ENCODE peak calls at places on chromosomes 5 and 9, in six cellular contexts. F is H1, I is HepG2, L is K562, G is GM12878, C is SK-N-SH. S is an unnamed sample.

GRCh38 chr9:112601646-112602045 is 115.0 kb downstream of the KIAA1958 start:
- DNase-seq in L (no peak), I (no peak), C (no peak), G (no peak), F (no peak), S (peak)

GRCh38 chr9:4116708-4117460 is 183.0 kb downstream of the GLIS3 start:
- DNase-seq in L (no peak), G (no peak), C (no peak), F (no peak), I (no peak), S (no peak)

GRCh38 chr5:10301266-10301665 is 6.4 kb downstream of the CMBL start:
- DNase-seq in I (no peak), F (no peak), C (no peak), G (no peak), L (peak), S (no peak)

GRCh38 chr5:98168862-98169261 is 604.6 kb upstream of the RGMB start:
- DNase-seq in G (no peak), L (no peak), F (no peak), I (no peak), C (no peak), S (no peak)

GRCh38 chr5:44774279-44774880 is 34.4 kb upstream of the MRPS30 start:
- DNase-seq in G (no peak), C (peak), F (no peak), L (peak), I (peak), S (peak)

GRCh38 chr5:98585661-98586310 is 187.7 kb upstream of the RGMB start:
- DNase-seq in G (no peak), I (no peak), L (no peak), F (no peak), C (no peak), S (no peak)

GRCh38 chr5:8188874-8189588 is 320.1 kb downstream of the MTRR start:
- DNase-seq in I (no peak), L (no peak), C (no peak), G (no peak), F (no peak), S (no peak)

GRCh38 chr9:88651682-88652633 is 117.0 kb downstream of the NXNL2 start:
- DNase-seq in I (no peak), C (no peak), F (no peak), L (peak), G (no peak), S (peak)

GRCh38 chr5:2697446-2698200 is 53.9 kb downstream of the IRX2 start:
- DNase-seq in G (no peak), F (no peak), C (no peak), I (no peak), L (no peak), S (no peak)

GRCh38 chr9:127741831-127742434 is 6.8 kb upstream of the TOR2A start:
- DNase-seq in G (no peak), L (peak), C (peak), F (peak), I (peak), S (peak)

GRCh38 chr9:134466869-134467616 is 140.8 kb downstream of the RXRA start:
- DNase-seq in F (no peak), G (no peak), L (no peak), I (no peak), C (no peak), S (no peak)

GRCh38 chr5:77367733-77368132 is 124.4 kb downstream of the WDR41 start:
- DNase-seq in G (no peak), L (no peak), C (no peak), F (no peak), I (no peak), S (peak)

GRCh38 chr5:1526681-1527131 is 2.9 kb upstream of the LPCAT1 start:
- DNase-seq in C (no peak), I (no peak), F (no peak), L (no peak), G (no peak), S (no peak)

GRCh38 chr9:34372598-34373011 is 4.1 kb downstream of the MYORG start:
- DNase-seq in G (no peak), C (no peak), L (no peak), F (peak), I (no peak), S (no peak)

GRCh38 chr9:115614931-115615401 is 497.0 kb upstream of the TNC start:
- DNase-seq in L (no peak), F (no peak), C (no peak), G (no peak), I (no peak), S (no peak)

GRCh38 chr9:113593682-113594281 is 130.3 kb downstream of the RGS3 start:
- DNase-seq in G (no peak), I (peak), L (peak), C (peak), F (peak), S (peak)

GRCh38 chr9:99964336-99964735 is 57.9 kb downstream of the STX17 start:
- DNase-seq in I (no peak), F (no peak), G (no peak), C (no peak), L (no peak), S (no peak)

GRCh38 chr5:78509884-78510769 is 138.4 kb downstream of the LHFPL2 start:
- DNase-seq in F (peak), C (no peak), I (no peak), L (peak), G (no peak), S (no peak)

GRCh38 chr9:90322296-90322695 is 320.3 kb downstream of the DIRAS2 start:
- DNase-seq in G (no peak), I (no peak), F (no peak), C (no peak), L (no peak), S (no peak)

GRCh38 chr5:88829773-88830172 is 53.2 kb downstream of the MEF2C start:
- DNase-seq in G (no peak), C (no peak), F (no peak), I (no peak), L (no peak), S (no peak)

GRCh38 chr5:149540098-149540497 is 11.1 kb downstream of the CSNK1A1 start:
- DNase-seq in L (no peak), F (no peak), G (no peak), C (no peak), I (no peak), S (no peak)

GRCh38 chr5:146533260-146533857 is 17.4 kb upstream of the GPR151 start:
- DNase-seq in I (peak), G (peak), L (peak), F (peak), C (peak), S (peak)

GRCh38 chr9:88716636-88717035 is 181.7 kb downstream of the NXNL2 start:
- DNase-seq in G (no peak), C (no peak), I (no peak), F (no peak), L (no peak), S (no peak)

GRCh38 chr5:103668281-103668680 is 105.7 kb upstream of the NUDT12 start:
- DNase-seq in G (no peak), I (no peak), F (no peak), L (no peak), C (no peak), S (no peak)

GRCh38 chr5:103669615-103670014 is 107.0 kb upstream of the NUDT12 start:
- DNase-seq in G (no peak), L (no peak), I (no peak), C (no peak), F (no peak), S (no peak)

GRCh38 chr5:103667068-103667467 is 104.5 kb upstream of the NUDT12 start:
- DNase-seq in G (no peak), L (no peak), I (no peak), C (no peak), F (no peak), S (peak)
- TF ChIP-seq RAD21 in G (no peak), L (no peak), I (no peak), C (no peak), F (no peak), S (no peak)

GRCh38 chr5:158414780-158415179 is 555.8 kb upstream of the CLINT1 start:
- DNase-seq in L (no peak), C (no peak), F (no peak), G (no peak), I (no peak), S (no peak)

GRCh38 chr5:158413125-158413680 is 554.3 kb upstream of the CLINT1 start:
- DNase-seq in I (no peak), C (no peak), F (no peak), L (no peak), G (no peak), S (no peak)

GRCh38 chr5:158410976-158411375 is 552.0 kb upstream of the CLINT1 start:
- DNase-seq in C (no peak), G (no peak), L (no peak), F (no peak), I (no peak), S (no peak)

GRCh38 chr5:158409507-158409906 is 550.6 kb upstream of the CLINT1 start:
- DNase-seq in I (no peak), F (no peak), G (peak), C (no peak), L (no peak), S (no peak)

GRCh38 chr5:158414333-158414762 is 555.4 kb upstream of the CLINT1 start:
- DNase-seq in I (no peak), F (no peak), C (no peak), L (no peak), G (no peak), S (no peak)
- TF ChIP-seq EP300 in I (no peak), F (no peak), C (no peak), L (no peak), G (no peak), S (no peak)

GRCh38 chr5:65077653-65078052 is 308.9 kb downstream of the CWC27 start:
- DNase-seq in L (no peak), C (no peak), F (no peak), G (no peak), I (no peak), S (no peak)

GRCh38 chr5:65078331-65078730 is 309.6 kb downstream of the CWC27 start:
- DNase-seq in C (no peak), F (no peak), I (no peak), L (peak), G (no peak), S (no peak)

GRCh38 chr5:65075623-65076250 is 307.0 kb downstream of the CWC27 start:
- DNase-seq in G (no peak), C (no peak), I (no peak), F (no peak), L (no peak), S (no peak)

GRCh38 chr5:65072836-65073620 is 304.3 kb downstream of the CWC27 start:
- DNase-seq in F (no peak), C (no peak), L (no peak), G (no peak), I (no peak), S (no peak)

GRCh38 chr5:65076251-65076869 is 307.6 kb downstream of the CWC27 start:
- DNase-seq in L (peak), I (peak), F (peak), C (no peak), G (no peak), S (peak)
- TF ChIP-seq RAD21 in L (peak), I (no peak), F (peak), C (peak), G (peak), S (no peak)

GRCh38 chr5:140106805-140107311 is 7.1 kb upstream of the PURA start:
- DNase-seq in I (no peak), C (no peak), G (no peak), L (no peak), F (no peak), S (no peak)

GRCh38 chr5:140106101-140106500 is 7.8 kb upstream of the PURA start:
- DNase-seq in C (no peak), L (no peak), F (no peak), G (no peak), I (no peak), S (no peak)

GRCh38 chr5:140108093-140109049 is 5.5 kb upstream of the PURA start:
- DNase-seq in I (no peak), G (no peak), L (peak), F (peak), C (peak), S (peak)

GRCh38 chr5:140109050-140109817 is 4.7 kb upstream of the PURA start:
- DNase-seq in F (no peak), I (no peak), C (no peak), G (no peak), L (peak), S (no peak)

GRCh38 chr5:140107312-140108092 is 6.4 kb upstream of the PURA start:
- DNase-seq in G (peak), F (peak), L (peak), C (peak), I (peak), S (peak)
- TF ChIP-seq EP300 in G (no peak), F (peak), L (no peak), C (no peak), I (peak), S (no peak)

GRCh38 chr5:64158827-64159226 is 6.8 kb upstream of the RNF180 start:
- DNase-seq in I (no peak), L (no peak), C (no peak), F (no peak), G (no peak), S (no peak)
- TF ChIP-seq RAD21 in I (no peak), L (no peak), C (no peak), F (no peak), G (no peak), S (no peak)